ENCODE peak calls at places on chromosomes 5 and 9, in seven cellular contexts. Q is gastrocnemius medialis; S is AG09309; G is kidney; U is IMR-90; L is neural crest cell; R is CD4-positive, alpha-beta T cell. B is an unnamed sample.

GRCh38 chr5:891837-892389 is 688 bp downstream of the BRD9 start:
- DNase-seq in Q (no peak), S (no peak), L (no peak), R (peak), U (peak), G (no peak), B (no peak)

GRCh38 chr5:6740586-6741150 is 27.4 kb downstream of the TENT4A start:
- DNase-seq in Q (no peak), U (no peak), G (no peak), S (no peak), L (no peak), R (no peak), B (no peak)

GRCh38 chr5:109943701-109944235 is 254.0 kb downstream of the MAN2A1 start:
- DNase-seq in Q (no peak), U (no peak), L (no peak), R (no peak), S (no peak), G (no peak), B (no peak)

GRCh38 chr5:43110606-43111170 is 10.0 kb upstream of the ZNF131 start:
- DNase-seq in G (no peak), S (no peak), L (no peak), Q (no peak), R (peak), U (no peak), B (no peak)

GRCh38 chr9:127520941-127521918 is 69.9 kb downstream of the LRSAM1 start:
- DNase-seq in U (peak), S (no peak), G (peak), Q (no peak), R (no peak), L (no peak), B (no peak)

GRCh38 chr9:89427621-89428221 is 70.2 kb downstream of the SEMA4D start:
- DNase-seq in S (no peak), Q (no peak), R (no peak), G (peak), L (no peak), U (peak), B (no peak)

GRCh38 chr5:126635585-126635984 is 34.8 kb downstream of the PHAX start:
- DNase-seq in L (no peak), R (no peak), G (no peak), Q (no peak), U (no peak), S (no peak), B (no peak)

GRCh38 chr9:93595861-93596365 is 19.5 kb downstream of the PHF2 start:
- DNase-seq in Q (no peak), U (no peak), S (no peak), G (peak), L (no peak), R (no peak), B (no peak)

GRCh38 chr9:88922091-88922490 is 69.2 kb upstream of the S1PR3 start:
- DNase-seq in R (peak), S (no peak), U (no peak), Q (no peak), G (no peak), L (no peak), B (no peak)

GRCh38 chr5:97541864-97542263 is 358.8 kb upstream of the RIOK2 start:
- DNase-seq in Q (no peak), L (no peak), S (no peak), G (peak), U (no peak), R (no peak), B (no peak)

GRCh38 chr5:65157906-65158603 is 323.7 kb downstream of the ADAMTS6 start:
- DNase-seq in S (no peak), R (no peak), U (no peak), G (no peak), Q (no peak), L (no peak), B (no peak)

GRCh38 chr5:124179788-124180187 is 566.7 kb downstream of the ZNF608 start:
- DNase-seq in R (no peak), G (no peak), S (no peak), Q (no peak), L (no peak), U (no peak), B (no peak)

GRCh38 chr5:121962347-121962670 is 534 bp downstream of the SRFBP1 start:
- DNase-seq in Q (no peak), S (no peak), R (no peak), G (no peak), U (no peak), L (no peak), B (no peak)

GRCh38 chr5:163222982-163223381 is 214.4 kb upstream of the CCNG1 start:
- DNase-seq in Q (no peak), R (no peak), S (no peak), L (no peak), U (no peak), G (no peak), B (no peak)

GRCh38 chr5:142811840-142812557 is 41.8 kb downstream of the ARHGAP26 start:
- DNase-seq in U (no peak), S (no peak), Q (no peak), R (no peak), G (no peak), L (no peak), B (no peak)

GRCh38 chr9:92404437-92404836 is at the start of gene OGN:
- DNase-seq in U (peak), L (no peak), R (no peak), Q (no peak), G (no peak), S (no peak), B (no peak)

GRCh38 chr5:35050541-35051126 is 2.9 kb upstream of the AGXT2 start:
- DNase-seq in Q (no peak), U (no peak), S (no peak), R (no peak), G (no peak), L (no peak), B (no peak)

GRCh38 chr9:137055385-137056364 is 1.8 kb upstream of the ENTPD2 start:
- DNase-seq in S (no peak), R (no peak), L (no peak), G (peak), Q (no peak), U (peak), B (no peak)

GRCh38 chr5:154243736-154244135 is 53.2 kb downstream of the GALNT10 start:
- DNase-seq in L (no peak), S (no peak), U (peak), Q (no peak), G (no peak), R (no peak), B (no peak)

GRCh38 chr9:37329576-37329975 is 92.9 kb upstream of the GRHPR start:
- DNase-seq in S (no peak), Q (no peak), L (no peak), R (no peak), G (no peak), U (peak), B (no peak)

GRCh38 chr5:61202213-61202612 is 39.9 kb upstream of the SMIM15 start:
- DNase-seq in Q (no peak), G (no peak), U (peak), R (no peak), S (peak), L (no peak), B (no peak)

GRCh38 chr5:120388016-120388781 is 75.9 kb upstream of the PRR16 start:
- DNase-seq in L (no peak), Q (no peak), U (peak), R (no peak), G (no peak), S (peak), B (no peak)

GRCh38 chr5:127757576-127757975 is 54.4 kb downstream of the CCDC192 start:
- DNase-seq in R (no peak), G (no peak), L (no peak), Q (no peak), S (peak), U (peak), B (no peak)

GRCh38 chr5:56839062-56839461 is 23.7 kb downstream of the MAP3K1 start:
- DNase-seq in L (no peak), G (no peak), S (no peak), U (no peak), R (no peak), Q (no peak), B (no peak)

GRCh38 chr9:20689833-20690232 is 5.8 kb downstream of the FOCAD start:
- DNase-seq in R (no peak), S (no peak), G (no peak), Q (no peak), U (no peak), L (no peak), B (no peak)

GRCh38 chr5:65760504-65761275 is 38.7 kb downstream of the NLN start:
- DNase-seq in Q (no peak), R (peak), G (no peak), U (peak), L (no peak), S (peak), B (no peak)

GRCh38 chr9:93072383-93072795 is 13.9 kb downstream of the SUSD3 start:
- DNase-seq in R (no peak), G (no peak), Q (no peak), L (no peak), U (peak), S (no peak), B (peak)

GRCh38 chr5:124748687-124749594 is 2.5 kb upstream of the ZNF608 start:
- DNase-seq in U (peak), Q (peak), R (no peak), S (no peak), G (peak), L (peak), B (no peak)

GRCh38 chr9:138094028-138094427 is 216.4 kb downstream of the CACNA1B start:
- DNase-seq in R (no peak), S (no peak), L (no peak), Q (no peak), U (no peak), G (no peak), B (no peak)

GRCh38 chr5:1727571-1727970 is 72.1 kb downstream of the MRPL36 start:
- DNase-seq in U (no peak), S (no peak), Q (no peak), R (no peak), L (no peak), G (peak), B (no peak)

GRCh38 chr5:149280124-149280523 is 8.5 kb downstream of the AFAP1L1 start:
- DNase-seq in R (no peak), G (no peak), L (no peak), U (no peak), S (no peak), Q (no peak), B (no peak)

GRCh38 chr9:136660971-136661540 is 1.7 kb upstream of the EGFL7 start:
- DNase-seq in G (peak), Q (no peak), S (no peak), L (no peak), U (no peak), R (no peak), B (no peak)

GRCh38 chr5:1315018-1315708 is 20.3 kb upstream of the TERT start:
- DNase-seq in U (no peak), S (no peak), Q (no peak), R (no peak), L (no peak), G (peak), B (no peak)

GRCh38 chr5:94613583-94613982 is 4.8 kb downstream of the KIAA0825 start:
- DNase-seq in Q (no peak), R (no peak), L (no peak), G (no peak), U (peak), S (no peak), B (no peak)

GRCh38 chr9:103799959-103800358 is 294.1 kb upstream of the SMC2 start:
- DNase-seq in G (no peak), L (no peak), Q (no peak), R (no peak), U (no peak), S (no peak), B (no peak)

GRCh38 chr5:169836835-169837234 is 143.5 kb downstream of the INSYN2B start:
- DNase-seq in S (no peak), R (no peak), G (no peak), U (no peak), L (no peak), Q (no peak), B (no peak)

DNA sequence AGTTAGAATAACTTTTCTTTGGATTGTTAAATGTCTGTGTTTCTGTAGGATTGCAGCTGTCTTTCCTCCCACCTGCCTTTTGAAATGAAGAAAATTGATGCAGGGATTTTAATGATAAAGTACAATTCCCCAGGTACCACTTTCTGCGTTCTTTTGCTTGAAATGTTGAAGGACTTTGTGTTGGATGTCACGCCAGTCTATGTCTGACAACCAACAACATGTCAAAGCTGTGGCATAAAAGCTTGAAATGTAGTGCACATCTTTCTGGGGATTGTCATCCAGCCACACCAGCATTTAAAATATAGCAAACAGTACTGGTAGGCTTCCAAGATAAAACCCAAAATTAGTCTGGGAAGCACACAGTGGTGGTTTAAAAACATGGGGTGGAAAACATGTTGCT is 381.4 kb downstream of the TMEM161B start:
- DNase-seq in U (no peak), L (no peak), R (no peak), S (no peak), Q (no peak), G (no peak), B (no peak)
- TF ChIP-seq CTCF in U (no peak), L (no peak), R (no peak), S (no peak), Q (no peak), G (no peak), B (no peak)

GRCh38 chr9:107478805-107479204 is 10.8 kb downstream of the KLF4 start:
- DNase-seq in S (no peak), G (no peak), R (no peak), L (no peak), Q (no peak), U (no peak), B (no peak)

GRCh38 chr9:107480386-107480789 is 9.2 kb downstream of the KLF4 start:
- DNase-seq in Q (no peak), U (peak), G (no peak), L (no peak), S (peak), R (no peak), B (peak)

GRCh38 chr9:107484117-107484723 is 5.3 kb downstream of the KLF4 start:
- DNase-seq in Q (no peak), U (peak), S (peak), G (no peak), L (peak), R (no peak), B (no peak)

GRCh38 chr9:107483666-107484065 is 5.9 kb downstream of the KLF4 start:
- DNase-seq in R (no peak), L (no peak), G (no peak), Q (no peak), S (no peak), U (no peak), B (no peak)

DNA sequence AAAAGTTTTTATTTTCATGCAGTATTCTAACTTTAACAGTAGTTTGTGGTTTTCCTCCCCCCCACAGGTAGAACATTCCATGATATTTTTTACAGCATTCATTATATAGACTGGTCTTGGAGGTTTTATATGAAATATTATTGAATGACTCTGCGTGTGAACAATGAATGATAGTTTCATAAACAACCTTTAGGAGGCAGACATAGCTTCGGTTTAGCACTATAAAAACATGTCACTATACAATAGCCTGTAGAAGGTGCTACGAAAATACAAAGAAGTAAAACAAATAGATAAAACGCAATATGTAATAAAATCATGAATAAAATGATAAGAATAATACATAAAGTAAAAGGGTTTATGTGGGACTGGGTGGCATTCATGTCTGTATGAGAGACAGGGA is 8.5 kb downstream of the KLF4 start:
- DNase-seq in L (no peak), G (no peak), R (no peak), S (no peak), Q (no peak), U (no peak), B (no peak)
- TF ChIP-seq CTCF in L (peak), G (no peak), R (no peak), S (peak), Q (peak), U (peak), B (no peak)

GRCh38 chr5:22238047-22238446 is 615.1 kb downstream of the CDH12 start:
- DNase-seq in L (no peak), Q (no peak), S (no peak), G (no peak), U (no peak), R (no peak), B (no peak)

GRCh38 chr5:22242532-22242931 is 610.6 kb downstream of the CDH12 start:
- DNase-seq in R (no peak), Q (no peak), G (no peak), L (no peak), U (no peak), S (no peak), B (no peak)
- TF ChIP-seq CTCF in R (no peak), Q (no peak), G (no peak), L (peak), U (no peak), S (no peak), B (no peak)

GRCh38 chr5:108028411-108028810 is 353.5 kb downstream of the FBXL17 start:
- DNase-seq in G (no peak), R (no peak), U (peak), S (no peak), L (peak), Q (no peak), B (no peak)

GRCh38 chr5:108025009-108025408 is 354.3 kb upstream of the EFNA5 start:
- DNase-seq in L (no peak), U (no peak), G (no peak), S (no peak), R (no peak), Q (no peak), B (no peak)

GRCh38 chr5:108028883-108029282 is 353.0 kb downstream of the FBXL17 start:
- DNase-seq in U (no peak), L (no peak), G (no peak), Q (no peak), S (no peak), R (no peak), B (no peak)

DNA sequence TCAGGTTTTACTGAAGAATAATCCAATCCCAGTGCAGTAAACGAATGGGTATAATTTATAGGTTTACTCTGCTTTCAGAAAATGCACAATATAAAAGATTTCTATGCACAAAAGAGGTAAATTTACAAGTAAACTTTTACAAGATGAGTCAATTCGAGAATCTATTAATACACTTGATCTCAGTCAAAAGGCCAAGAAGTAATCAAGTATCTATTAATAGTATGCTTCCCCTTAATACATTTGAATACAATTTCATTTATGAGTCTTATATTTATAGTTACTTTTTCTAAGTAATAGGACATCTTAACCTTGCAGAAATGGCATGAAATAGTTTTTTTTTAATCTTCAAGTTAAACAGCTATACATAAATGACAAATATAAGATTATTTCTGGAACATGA is 355.2 kb upstream of the EFNA5 start:
- DNase-seq in U (no peak), R (no peak), Q (no peak), L (no peak), G (no peak), S (no peak), B (no peak)
- TF ChIP-seq CTCF in U (no peak), R (no peak), Q (no peak), L (no peak), G (no peak), S (no peak), B (no peak)

DNA sequence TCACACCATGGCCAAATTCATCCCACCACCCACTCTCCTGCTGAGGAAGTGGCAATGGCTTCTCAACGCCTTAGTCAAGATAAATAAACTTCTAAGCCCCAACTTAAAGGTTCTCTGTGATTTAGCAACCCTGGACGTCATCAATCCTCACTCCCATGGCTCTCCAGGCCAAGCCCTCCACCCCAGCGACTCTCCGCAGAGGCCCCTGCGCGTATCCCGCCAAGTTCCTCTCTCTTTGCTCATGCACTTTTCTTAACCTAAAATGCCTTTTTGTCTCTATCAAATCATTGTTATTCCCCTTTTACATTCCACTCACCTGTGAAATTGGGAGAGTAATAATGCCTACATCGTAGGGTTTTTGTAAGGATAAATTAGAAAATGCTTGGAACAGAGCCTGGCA is 88.6 kb downstream of the NRG2 start:
- DNase-seq in R (no peak), G (no peak), Q (no peak), L (no peak), S (no peak), U (no peak), B (no peak)
- TF ChIP-seq CTCF in R (no peak), G (no peak), Q (no peak), L (no peak), S (no peak), U (no peak), B (no peak)

GRCh38 chr5:72163349-72163983 is 56.2 kb downstream of the MAP1B start:
- DNase-seq in L (no peak), U (no peak), G (no peak), S (no peak), R (no peak), Q (no peak), B (no peak)
- TF ChIP-seq CTCF in L (no peak), U (no peak), G (no peak), S (no peak), R (no peak), Q (no peak), B (no peak)

B was measured in omental fat pad.